ENCODE peak calls at places on chromosomes 13 and 19, in four cellular contexts. One of them, this sample, is unnamed.

GRCh38 chr19:3146677-3147100 is 10.9 kb downstream of the GNA15 start:
- DNase-seq in NCI-H460: no peak
- DNase-seq in stimulated activated CD8-positive, alpha-beta memory T cell treated with anti-CD3 and anti-CD28 coated beads, Interleukin-15, amount 100 ng/mL, for 4 hours: no peak
- DNase-seq in tibial artery: no peak
- DNase-seq in this sample: peak

GRCh38 chr19:20840371-20840770 is 64.3 kb downstream of the ZNF66 start:
- DNase-seq in stimulated activated CD8-positive, alpha-beta memory T cell treated with anti-CD3 and anti-CD28 coated beads, Interleukin-15, amount 100 ng/mL, for 4 hours: no peak
- DNase-seq in NCI-H460: no peak
- DNase-seq in tibial artery: no peak
- DNase-seq in this sample: no peak

GRCh38 chr13:24619302-24619701 is 60.9 kb upstream of the ATP12A start:
- DNase-seq in stimulated activated CD8-positive, alpha-beta memory T cell treated with anti-CD3 and anti-CD28 coated beads, Interleukin-15, amount 100 ng/mL, for 4 hours: no peak
- DNase-seq in tibial artery: no peak
- DNase-seq in NCI-H460: no peak
- DNase-seq in this sample: no peak

GRCh38 chr13:114005206-114005720 is 31.4 kb upstream of the C13orf46 start:
- DNase-seq in NCI-H460: no peak
- DNase-seq in tibial artery: no peak
- DNase-seq in stimulated activated CD8-positive, alpha-beta memory T cell treated with anti-CD3 and anti-CD28 coated beads, Interleukin-15, amount 100 ng/mL, for 4 hours: no peak
- DNase-seq in this sample: peak

GRCh38 chr19:2627319-2627829 is 75.1 kb downstream of the GNG7 start:
- DNase-seq in NCI-H460: peak
- DNase-seq in tibial artery: peak
- DNase-seq in stimulated activated CD8-positive, alpha-beta memory T cell treated with anti-CD3 and anti-CD28 coated beads, Interleukin-15, amount 100 ng/mL, for 4 hours: no peak
- DNase-seq in this sample: no peak

GRCh38 chr13:110107568-110108347 is 199.2 kb downstream of the COL4A1 start:
- DNase-seq in tibial artery: no peak
- DNase-seq in NCI-H460: no peak
- DNase-seq in stimulated activated CD8-positive, alpha-beta memory T cell treated with anti-CD3 and anti-CD28 coated beads, Interleukin-15, amount 100 ng/mL, for 4 hours: no peak
- DNase-seq in this sample: peak

GRCh38 chr19:2167896-2168618 is 4.3 kb downstream of the DOT1L start:
- DNase-seq in tibial artery: peak
- DNase-seq in NCI-H460: no peak
- DNase-seq in stimulated activated CD8-positive, alpha-beta memory T cell treated with anti-CD3 and anti-CD28 coated beads, Interleukin-15, amount 100 ng/mL, for 4 hours: no peak
- DNase-seq in this sample: no peak

GRCh38 chr19:45973564-45974338 is at the start of gene NOVA2:
- DNase-seq in stimulated activated CD8-positive, alpha-beta memory T cell treated with anti-CD3 and anti-CD28 coated beads, Interleukin-15, amount 100 ng/mL, for 4 hours: no peak
- DNase-seq in NCI-H460: peak
- DNase-seq in tibial artery: peak
- DNase-seq in this sample: peak

GRCh38 chr13:42350141-42350540 is 78.2 kb downstream of the AKAP11 start:
- DNase-seq in NCI-H460: no peak
- DNase-seq in stimulated activated CD8-positive, alpha-beta memory T cell treated with anti-CD3 and anti-CD28 coated beads, Interleukin-15, amount 100 ng/mL, for 4 hours: no peak
- DNase-seq in tibial artery: no peak
- DNase-seq in this sample: no peak

GRCh38 chr13:113927661-113928581 is 46.0 kb downstream of the C13orf46 start:
- DNase-seq in NCI-H460: no peak
- DNase-seq in stimulated activated CD8-positive, alpha-beta memory T cell treated with anti-CD3 and anti-CD28 coated beads, Interleukin-15, amount 100 ng/mL, for 4 hours: no peak
- DNase-seq in tibial artery: peak
- DNase-seq in this sample: no peak

GRCh38 chr13:99218969-99219368 is 18.3 kb downstream of the UBAC2 start:
- DNase-seq in tibial artery: no peak
- DNase-seq in stimulated activated CD8-positive, alpha-beta memory T cell treated with anti-CD3 and anti-CD28 coated beads, Interleukin-15, amount 100 ng/mL, for 4 hours: no peak
- DNase-seq in NCI-H460: no peak
- DNase-seq in this sample: no peak

GRCh38 chr13:26220575-26220974 is 1.5 kb downstream of the RNF6 start:
- DNase-seq in tibial artery: no peak
- DNase-seq in stimulated activated CD8-positive, alpha-beta memory T cell treated with anti-CD3 and anti-CD28 coated beads, Interleukin-15, amount 100 ng/mL, for 4 hours: no peak
- DNase-seq in NCI-H460: no peak
- DNase-seq in this sample: no peak

GRCh38 chr19:1465191-1466016 is 13.6 kb downstream of the C19orf25 start:
- DNase-seq in NCI-H460: no peak
- DNase-seq in tibial artery: no peak
- DNase-seq in stimulated activated CD8-positive, alpha-beta memory T cell treated with anti-CD3 and anti-CD28 coated beads, Interleukin-15, amount 100 ng/mL, for 4 hours: no peak
- DNase-seq in this sample: peak

GRCh38 chr19:46862504-46862835 is 1.7 kb downstream of the ARHGAP35 start:
- DNase-seq in tibial artery: no peak
- DNase-seq in stimulated activated CD8-positive, alpha-beta memory T cell treated with anti-CD3 and anti-CD28 coated beads, Interleukin-15, amount 100 ng/mL, for 4 hours: no peak
- DNase-seq in NCI-H460: no peak
- DNase-seq in this sample: no peak

GRCh38 chr19:7870571-7871279 is 3.5 kb downstream of the PRR36 start:
- DNase-seq in tibial artery: no peak
- DNase-seq in stimulated activated CD8-positive, alpha-beta memory T cell treated with anti-CD3 and anti-CD28 coated beads, Interleukin-15, amount 100 ng/mL, for 4 hours: no peak
- DNase-seq in NCI-H460: peak
- DNase-seq in this sample: peak

GRCh38 chr19:3068071-3068470 is 5.8 kb upstream of the TLE5 start:
- DNase-seq in stimulated activated CD8-positive, alpha-beta memory T cell treated with anti-CD3 and anti-CD28 coated beads, Interleukin-15, amount 100 ng/mL, for 4 hours: no peak
- DNase-seq in tibial artery: no peak
- DNase-seq in NCI-H460: no peak
- DNase-seq in this sample: no peak

GRCh38 chr13:52447354-52447753 is 3.1 kb downstream of the VPS36 start:
- DNase-seq in NCI-H460: no peak
- DNase-seq in stimulated activated CD8-positive, alpha-beta memory T cell treated with anti-CD3 and anti-CD28 coated beads, Interleukin-15, amount 100 ng/mL, for 4 hours: no peak
- DNase-seq in tibial artery: no peak
- DNase-seq in this sample: no peak

GRCh38 chr19:16057062-16057461 is 19.2 kb upstream of the TPM4 start:
- DNase-seq in tibial artery: no peak
- DNase-seq in stimulated activated CD8-positive, alpha-beta memory T cell treated with anti-CD3 and anti-CD28 coated beads, Interleukin-15, amount 100 ng/mL, for 4 hours: no peak
- DNase-seq in NCI-H460: no peak
- DNase-seq in this sample: no peak

GRCh38 chr19:49422407-49423277 is 599 bp downstream of the PTH2 start:
- DNase-seq in tibial artery: no peak
- DNase-seq in stimulated activated CD8-positive, alpha-beta memory T cell treated with anti-CD3 and anti-CD28 coated beads, Interleukin-15, amount 100 ng/mL, for 4 hours: no peak
- DNase-seq in NCI-H460: peak
- DNase-seq in this sample: peak

This sample was measured in glutamatergic neuron.